ENCODE peak calls at places on chromosome 17, in six cellular contexts. D is H1, U is K562, S is HepG2, Q is WTC11, Z is GM12878. P is an unnamed sample.

GRCh38 chr17:65530158-65530984 is 31.1 kb downstream of the AXIN2 start:
- DNase-seq in U (no peak), D (no peak), S (no peak), Q (no peak), Z (no peak), P (no peak)

GRCh38 chr17:77729587-77729986 is 228.9 kb upstream of the TNRC6C start:
- DNase-seq in D (no peak), Z (no peak), Q (no peak), U (no peak), S (no peak), P (no peak)

GRCh38 chr17:3535253-3535995 is 22.2 kb downstream of the TRPV3 start:
- DNase-seq in Z (no peak), U (peak), Q (peak), S (no peak), D (peak), P (peak)

GRCh38 chr17:27576429-27577123 is 54.4 kb upstream of the LGALS9 start:
- DNase-seq in D (no peak), U (no peak), Z (no peak), Q (no peak), S (peak), P (no peak)

GRCh38 chr17:2435852-2436251 is 35.0 kb upstream of the MNT start:
- DNase-seq in U (no peak), D (no peak), Z (no peak), Q (no peak), S (no peak), P (peak)

GRCh38 chr17:31202968-31203367 is 94.1 kb downstream of the OMG start:
- DNase-seq in Q (no peak), S (no peak), D (no peak), Z (no peak), U (no peak), P (no peak)

GRCh38 chr17:66152756-66153155 is 39.2 kb downstream of the CEP112 start:
- DNase-seq in S (no peak), Q (no peak), U (no peak), D (no peak), Z (no peak), P (no peak)

GRCh38 chr17:29376667-29377268 is 13.4 kb upstream of the TAOK1 start:
- DNase-seq in S (no peak), U (peak), Z (no peak), D (no peak), Q (no peak), P (peak)

GRCh38 chr17:50047488-50048126 is 8.3 kb upstream of the ITGA3 start:
- DNase-seq in S (no peak), Z (no peak), U (no peak), Q (no peak), D (no peak), P (no peak)

GRCh38 chr17:43006639-43007551 is at the start of gene IFI35:
- DNase-seq in Z (peak), S (peak), U (peak), D (no peak), Q (peak), P (peak)

GRCh38 chr17:70144260-70144846 is 25.0 kb upstream of the KCNJ2 start:
- DNase-seq in U (no peak), Z (no peak), S (peak), D (no peak), Q (no peak), P (peak)

GRCh38 chr17:50148226-50149098 is 2.0 kb downstream of the PPP1R9B start:
- DNase-seq in Z (peak), Q (no peak), U (peak), D (no peak), S (peak), P (peak)

GRCh38 chr17:59513934-59514841 is 51.2 kb upstream of the DHX40 start:
- DNase-seq in S (peak), Z (no peak), Q (no peak), U (peak), D (no peak), P (no peak)

GRCh38 chr17:40355804-40356758 is 8.5 kb downstream of the GJD3 start:
- DNase-seq in S (no peak), U (no peak), Z (no peak), Q (no peak), D (no peak), P (no peak)

GRCh38 chr17:11899494-11899893 is 97.8 kb downstream of the ZNF18 start:
- DNase-seq in U (peak), S (no peak), Q (no peak), Z (no peak), D (no peak), P (peak)

GRCh38 chr17:58415371-58416055 is 1.8 kb downstream of the RNF43 start:
- DNase-seq in D (no peak), Q (no peak), S (peak), Z (no peak), U (no peak), P (peak)

GRCh38 chr17:48555183-48555615 is 10.3 kb upstream of the HOXB2 start:
- DNase-seq in D (no peak), S (no peak), U (peak), Q (no peak), Z (no peak), P (no peak)

GRCh38 chr17:9268546-9268945 is 247.2 kb downstream of the NTN1 start:
- DNase-seq in D (no peak), S (no peak), Z (no peak), U (no peak), Q (no peak), P (no peak)
- TF ChIP-seq CREB1 in D (no peak), S (no peak), Z (no peak), U (no peak), Q (no peak), P (no peak)

DNA sequence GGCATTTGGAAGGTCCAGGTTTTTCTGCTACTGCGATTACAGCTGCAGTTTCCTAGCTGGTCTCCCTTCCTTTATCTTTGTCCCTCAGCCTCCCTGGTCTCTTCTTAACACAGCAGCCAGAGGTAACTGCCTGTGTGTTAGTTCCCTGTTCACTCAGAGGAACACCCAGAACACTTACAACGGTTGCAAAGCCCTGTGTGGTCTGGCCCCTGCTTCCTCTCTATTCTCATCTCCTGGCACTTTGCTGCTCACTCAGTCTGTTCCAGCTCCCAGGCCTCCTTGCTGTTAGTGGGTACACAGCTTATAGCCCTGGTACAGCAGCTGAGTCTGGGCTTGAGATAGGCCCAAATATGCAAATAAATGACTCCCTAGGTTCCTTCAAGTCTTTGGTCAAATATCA is 16.4 kb downstream of the NTN1 start:
- DNase-seq in Z (no peak), Q (no peak), U (no peak), D (no peak), S (no peak), P (no peak)
- TF ChIP-seq CREB1 in Z (no peak), Q (no peak), U (no peak), D (no peak), S (no peak), P (no peak)

DNA sequence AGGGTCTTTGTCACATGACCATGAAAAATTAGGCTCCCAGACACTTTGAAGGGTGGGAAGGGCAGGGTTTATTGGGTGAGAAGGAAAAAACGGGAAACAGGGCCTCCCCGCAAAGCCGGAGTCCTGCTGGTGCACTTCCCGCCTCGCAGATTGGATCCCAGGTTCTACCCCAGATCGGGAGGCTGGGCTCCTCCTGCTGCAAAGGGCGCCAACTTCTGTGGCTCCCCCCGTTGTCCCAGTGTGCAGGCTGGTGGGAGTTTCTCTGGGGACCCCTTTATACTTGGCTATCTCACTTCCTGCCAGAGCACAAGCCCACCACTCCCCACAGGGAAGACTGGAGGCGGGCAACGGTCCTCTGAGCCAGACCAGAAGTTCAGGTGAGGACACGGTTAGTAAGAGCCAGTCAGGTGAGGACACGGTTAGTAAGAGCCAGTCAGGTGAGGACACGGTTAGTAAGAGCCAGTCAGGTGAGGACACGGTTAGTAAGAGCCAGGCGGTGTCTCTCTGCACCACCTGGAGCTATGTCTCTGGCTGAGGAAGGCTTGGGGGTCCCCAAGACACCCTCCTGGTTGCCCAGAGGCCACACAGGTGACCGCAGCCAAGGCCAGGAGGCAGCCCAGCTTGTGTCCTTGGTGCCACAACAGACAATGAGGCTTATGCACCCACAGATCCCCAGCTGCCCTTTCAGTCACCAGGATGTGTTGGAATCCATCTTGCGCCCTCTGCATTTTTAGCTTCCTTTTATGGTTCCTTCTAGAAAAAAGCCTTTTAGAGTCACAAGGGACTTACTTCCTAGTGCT is 48.1 kb upstream of the CHMP6 start:
- DNase-seq in S (no peak), D (no peak), Q (peak), Z (no peak), U (no peak), P (no peak)
- TF ChIP-seq CREB1 in S (no peak), D (no peak), Q (no peak), Z (no peak), U (no peak), P (no peak)

DNA sequence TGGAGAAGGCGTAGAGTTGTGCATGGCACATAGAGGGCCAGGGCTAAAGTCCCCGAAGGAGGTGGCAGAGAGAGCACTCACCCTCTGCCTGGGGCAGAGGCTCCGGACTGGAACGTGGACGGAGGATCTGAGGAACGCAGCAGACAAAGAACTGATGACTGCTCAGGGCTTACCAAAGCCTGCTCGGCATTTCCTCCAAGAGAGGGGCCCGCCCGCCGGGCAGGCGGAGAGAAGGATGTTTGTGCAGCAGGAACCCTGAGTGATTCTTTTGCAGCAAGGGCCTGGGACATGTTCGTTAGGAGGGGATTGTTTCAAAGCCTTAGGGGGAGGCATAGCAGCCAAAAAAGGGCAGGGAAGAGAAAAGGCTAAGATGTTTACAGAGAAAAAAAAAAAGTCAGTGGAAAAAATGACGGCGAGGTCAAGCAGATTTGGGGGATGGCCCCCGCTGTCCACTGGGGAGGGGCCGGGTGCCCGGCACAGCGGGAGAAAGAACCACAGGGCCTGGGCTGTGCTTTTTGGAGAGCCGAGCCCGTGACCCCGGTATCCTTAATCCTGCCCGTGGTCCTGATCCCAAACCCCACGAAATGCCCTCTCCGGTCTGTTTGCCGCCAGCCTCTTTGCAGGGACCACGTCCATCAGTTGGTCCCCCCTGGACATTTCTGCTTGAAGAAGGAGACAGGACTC is 129.2 kb downstream of the NTN1 start:
- DNase-seq in Q (no peak), Z (no peak), U (no peak), S (no peak), D (no peak), P (no peak)
- TF ChIP-seq CREB1 in Q (no peak), Z (no peak), U (no peak), S (no peak), D (no peak), P (no peak)

P was measured in GM23338.